ENCODE peak calls at places on chromosomes 13 and 19, in nine cellular contexts. One of them, this sample, is unnamed.
A peak's percentile ranks its signal among the peaks of the same experiment; 100 is the strongest.

GRCh38 chr19:5334366-5334739 is 6.3 kb downstream of the PTPRS start:
- DNase-seq in CD4-positive, CD25-positive, alpha-beta regulatory T cell: no peak
- DNase-seq in pons: no peak
- DNase-seq in anterior cingulate cortex: no peak
- DNase-seq in AG09309: no peak
- DNase-seq in NCI-H1092: no peak
- DNase-seq in astrocyte of the cerebellum: no peak
- DNase-seq in AG09319: no peak
- DNase-seq in fibroblast of the aortic adventitia: no peak
- DNase-seq in this sample: no peak

GRCh38 chr19:53045536-53045935 is 996 bp downstream of the ERVV-2 start:
- DNase-seq in CD4-positive, CD25-positive, alpha-beta regulatory T cell: no peak
- DNase-seq in pons: no peak
- DNase-seq in anterior cingulate cortex: no peak
- DNase-seq in AG09309: no peak
- DNase-seq in NCI-H1092: no peak
- DNase-seq in astrocyte of the cerebellum: no peak
- DNase-seq in AG09319: no peak
- DNase-seq in fibroblast of the aortic adventitia: no peak
- DNase-seq in this sample: no peak

GRCh38 chr19:9937001-9937411 is 691 bp upstream of the OLFM2 start:
- DNase-seq in CD4-positive, CD25-positive, alpha-beta regulatory T cell: no peak
- DNase-seq in pons: no peak
- DNase-seq in anterior cingulate cortex: no peak
- DNase-seq in AG09309: no peak
- DNase-seq in NCI-H1092: no peak
- DNase-seq in astrocyte of the cerebellum: no peak
- DNase-seq in AG09319: no peak
- DNase-seq in fibroblast of the aortic adventitia: no peak
- DNase-seq in this sample: no peak

GRCh38 chr13:25905411-25906010 is 146.3 kb downstream of the SHISA2 start:
- DNase-seq in CD4-positive, CD25-positive, alpha-beta regulatory T cell: no peak
- DNase-seq in pons: no peak
- DNase-seq in anterior cingulate cortex: no peak
- DNase-seq in AG09309: no peak
- DNase-seq in NCI-H1092: no peak
- DNase-seq in astrocyte of the cerebellum: no peak
- DNase-seq in AG09319: no peak
- DNase-seq in fibroblast of the aortic adventitia: no peak
- DNase-seq in this sample: no peak

GRCh38 chr13:21478881-21479808 is 20.0 kb upstream of the ZDHHC20 start:
- DNase-seq in CD4-positive, CD25-positive, alpha-beta regulatory T cell: peak; percentile 83
- DNase-seq in pons: peak; percentile 94
- DNase-seq in anterior cingulate cortex: no peak
- DNase-seq in AG09309: peak; percentile 55
- DNase-seq in NCI-H1092: peak; percentile 63
- DNase-seq in astrocyte of the cerebellum: peak; percentile 76
- DNase-seq in AG09319: peak; percentile 50
- DNase-seq in fibroblast of the aortic adventitia: peak; percentile 90
- DNase-seq in this sample: peak; percentile 74

GRCh38 chr13:38618336-38618735 is 68.5 kb upstream of the FREM2 start:
- DNase-seq in CD4-positive, CD25-positive, alpha-beta regulatory T cell: no peak
- DNase-seq in pons: no peak
- DNase-seq in anterior cingulate cortex: no peak
- DNase-seq in AG09309: no peak
- DNase-seq in NCI-H1092: no peak
- DNase-seq in astrocyte of the cerebellum: no peak
- DNase-seq in AG09319: no peak
- DNase-seq in fibroblast of the aortic adventitia: no peak
- DNase-seq in this sample: no peak

GRCh38 chr13:63901630-63902029 is 2486.0 kb upstream of the PCDH20 start:
- DNase-seq in CD4-positive, CD25-positive, alpha-beta regulatory T cell: no peak
- DNase-seq in pons: no peak
- DNase-seq in anterior cingulate cortex: no peak
- DNase-seq in AG09309: no peak
- DNase-seq in NCI-H1092: no peak
- DNase-seq in astrocyte of the cerebellum: no peak
- DNase-seq in AG09319: no peak
- DNase-seq in fibroblast of the aortic adventitia: no peak
- DNase-seq in this sample: no peak

GRCh38 chr13:33205804-33206221 is 79.7 kb downstream of the STARD13 start:
- DNase-seq in CD4-positive, CD25-positive, alpha-beta regulatory T cell: no peak
- DNase-seq in pons: no peak
- DNase-seq in anterior cingulate cortex: no peak
- DNase-seq in AG09309: no peak
- DNase-seq in NCI-H1092: no peak
- DNase-seq in astrocyte of the cerebellum: no peak
- DNase-seq in AG09319: no peak
- DNase-seq in fibroblast of the aortic adventitia: no peak
- DNase-seq in this sample: peak; percentile 70

GRCh38 chr13:44523176-44524017 is 52.7 kb downstream of the TSC22D1 start:
- DNase-seq in CD4-positive, CD25-positive, alpha-beta regulatory T cell: peak; percentile 3
- DNase-seq in pons: peak; percentile 11
- DNase-seq in anterior cingulate cortex: no peak
- DNase-seq in AG09309: peak; percentile 24
- DNase-seq in NCI-H1092: no peak
- DNase-seq in astrocyte of the cerebellum: peak; percentile 39
- DNase-seq in AG09319: peak; percentile 22
- DNase-seq in fibroblast of the aortic adventitia: peak; percentile 75
- DNase-seq in this sample: peak; percentile 24

GRCh38 chr19:2051771-2052704 is 994 bp upstream of the MKNK2 start:
- DNase-seq in CD4-positive, CD25-positive, alpha-beta regulatory T cell: peak; percentile 82
- DNase-seq in pons: no peak
- DNase-seq in anterior cingulate cortex: no peak
- DNase-seq in AG09309: no peak
- DNase-seq in NCI-H1092: no peak
- DNase-seq in astrocyte of the cerebellum: no peak
- DNase-seq in AG09319: no peak
- DNase-seq in fibroblast of the aortic adventitia: peak; percentile 54
- DNase-seq in this sample: no peak

GRCh38 chr13:40600145-40600751 is 66.2 kb downstream of the FOXO1 start:
- DNase-seq in CD4-positive, CD25-positive, alpha-beta regulatory T cell: peak; percentile 43
- DNase-seq in pons: no peak
- DNase-seq in anterior cingulate cortex: no peak
- DNase-seq in AG09309: no peak
- DNase-seq in NCI-H1092: no peak
- DNase-seq in astrocyte of the cerebellum: no peak
- DNase-seq in AG09319: no peak
- DNase-seq in fibroblast of the aortic adventitia: no peak
- DNase-seq in this sample: no peak

GRCh38 chr19:29837448-29837961 is 25.7 kb downstream of the CCNE1 start:
- DNase-seq in CD4-positive, CD25-positive, alpha-beta regulatory T cell: peak; percentile 89
- DNase-seq in pons: no peak
- DNase-seq in anterior cingulate cortex: no peak
- DNase-seq in AG09309: no peak
- DNase-seq in NCI-H1092: no peak
- DNase-seq in astrocyte of the cerebellum: no peak
- DNase-seq in AG09319: no peak
- DNase-seq in fibroblast of the aortic adventitia: no peak
- DNase-seq in this sample: no peak

GRCh38 chr13:98476538-98476966 is 100.4 kb downstream of the STK24 start:
- DNase-seq in CD4-positive, CD25-positive, alpha-beta regulatory T cell: peak; percentile 96
- DNase-seq in pons: no peak
- DNase-seq in anterior cingulate cortex: no peak
- DNase-seq in AG09309: peak; percentile 71
- DNase-seq in NCI-H1092: no peak
- DNase-seq in astrocyte of the cerebellum: no peak
- DNase-seq in AG09319: no peak
- DNase-seq in fibroblast of the aortic adventitia: peak; percentile 76
- DNase-seq in this sample: peak; percentile 84

GRCh38 chr19:47429140-47429793 is 9.9 kb upstream of the MEIS3 start:
- DNase-seq in CD4-positive, CD25-positive, alpha-beta regulatory T cell: no peak
- DNase-seq in pons: no peak
- DNase-seq in anterior cingulate cortex: no peak
- DNase-seq in AG09309: no peak
- DNase-seq in NCI-H1092: no peak
- DNase-seq in astrocyte of the cerebellum: no peak
- DNase-seq in AG09319: no peak
- DNase-seq in fibroblast of the aortic adventitia: no peak
- DNase-seq in this sample: no peak

GRCh38 chr19:17424743-17425365 is 5.0 kb downstream of the MVB12A start:
- DNase-seq in CD4-positive, CD25-positive, alpha-beta regulatory T cell: no peak
- DNase-seq in pons: no peak
- DNase-seq in anterior cingulate cortex: peak; percentile 23
- DNase-seq in AG09309: no peak
- DNase-seq in NCI-H1092: peak; percentile 32
- DNase-seq in astrocyte of the cerebellum: no peak
- DNase-seq in AG09319: no peak
- DNase-seq in fibroblast of the aortic adventitia: peak; percentile 16
- DNase-seq in this sample: no peak

GRCh38 chr13:30049692-30050091 is 199.3 kb upstream of the UBL3 start:
- DNase-seq in CD4-positive, CD25-positive, alpha-beta regulatory T cell: no peak
- DNase-seq in pons: no peak
- DNase-seq in anterior cingulate cortex: no peak
- DNase-seq in AG09309: no peak
- DNase-seq in NCI-H1092: no peak
- DNase-seq in astrocyte of the cerebellum: no peak
- DNase-seq in AG09319: no peak
- DNase-seq in fibroblast of the aortic adventitia: no peak
- DNase-seq in this sample: no peak

GRCh38 chr13:111909971-111910671 is 156.8 kb upstream of the SOX1 start:
- DNase-seq in CD4-positive, CD25-positive, alpha-beta regulatory T cell: no peak
- DNase-seq in pons: no peak
- DNase-seq in anterior cingulate cortex: no peak
- DNase-seq in AG09309: no peak
- DNase-seq in NCI-H1092: no peak
- DNase-seq in astrocyte of the cerebellum: no peak
- DNase-seq in AG09319: no peak
- DNase-seq in fibroblast of the aortic adventitia: no peak
- DNase-seq in this sample: no peak

GRCh38 chr13:80084086-80084676 is 256.7 kb downstream of the SPRY2 start:
- DNase-seq in CD4-positive, CD25-positive, alpha-beta regulatory T cell: no peak
- DNase-seq in pons: peak; percentile 35
- DNase-seq in anterior cingulate cortex: no peak
- DNase-seq in AG09309: peak; percentile 94
- DNase-seq in NCI-H1092: peak; percentile 5
- DNase-seq in astrocyte of the cerebellum: peak; percentile 98
- DNase-seq in AG09319: peak; percentile 89
- DNase-seq in fibroblast of the aortic adventitia: peak; percentile 98
- DNase-seq in this sample: peak; percentile 89

GRCh38 chr19:56076413-56076998 is 44.6 kb downstream of the ZNF787 start:
- DNase-seq in CD4-positive, CD25-positive, alpha-beta regulatory T cell: peak; percentile 43
- DNase-seq in pons: peak; percentile 35
- DNase-seq in anterior cingulate cortex: no peak
- DNase-seq in AG09309: peak; percentile 10
- DNase-seq in NCI-H1092: no peak
- DNase-seq in astrocyte of the cerebellum: peak; percentile 33
- DNase-seq in AG09319: peak; percentile 20
- DNase-seq in fibroblast of the aortic adventitia: peak; percentile 73
- DNase-seq in this sample: peak; percentile 46

GRCh38 chr19:8085606-8086464 is 33.3 kb downstream of the CCL25 start:
- DNase-seq in CD4-positive, CD25-positive, alpha-beta regulatory T cell: no peak
- DNase-seq in pons: no peak
- DNase-seq in anterior cingulate cortex: no peak
- DNase-seq in AG09309: no peak
- DNase-seq in NCI-H1092: no peak
- DNase-seq in astrocyte of the cerebellum: no peak
- DNase-seq in AG09319: no peak
- DNase-seq in fibroblast of the aortic adventitia: no peak
- DNase-seq in this sample: no peak

GRCh38 chr13:90321281-90321931 is 1026.1 kb upstream of the MIR17HG start:
- DNase-seq in CD4-positive, CD25-positive, alpha-beta regulatory T cell: no peak
- DNase-seq in pons: no peak
- DNase-seq in anterior cingulate cortex: no peak
- DNase-seq in AG09309: no peak
- DNase-seq in NCI-H1092: no peak
- DNase-seq in astrocyte of the cerebellum: no peak
- DNase-seq in AG09319: no peak
- DNase-seq in fibroblast of the aortic adventitia: no peak
- DNase-seq in this sample: no peak

GRCh38 chr19:13262450-13262849 is 112.2 kb downstream of the IER2 start:
- DNase-seq in CD4-positive, CD25-positive, alpha-beta regulatory T cell: peak; percentile 70
- DNase-seq in pons: peak; percentile 46
- DNase-seq in anterior cingulate cortex: no peak
- DNase-seq in AG09309: peak; percentile 7
- DNase-seq in NCI-H1092: no peak
- DNase-seq in astrocyte of the cerebellum: peak; percentile 33
- DNase-seq in AG09319: no peak
- DNase-seq in fibroblast of the aortic adventitia: peak; percentile 74
- DNase-seq in this sample: peak; percentile 41

This sample was measured in LHCN-M2.